ENCODE peak calls at places on chromosomes 16 and 17, in six cellular contexts. One of them, this sample, is unnamed.
A peak's percentile ranks its signal among the peaks of the same experiment; 100 is the strongest.

GRCh38 chr16:22787456-22788189 is 26.3 kb upstream of the HS3ST2 start:
- DNase-seq in left ventricle myocardium inferior: no peak
- DNase-seq in aorta: no peak
- DNase-seq in heart left ventricle: no peak
- DNase-seq in breast epithelium: no peak
- DNase-seq in IMR-90: peak; percentile 2
- DNase-seq in this sample: peak; percentile 74

GRCh38 chr16:55349867-55350266 is 25.9 kb downstream of the IRX6 start:
- DNase-seq in aorta: no peak
- DNase-seq in heart left ventricle: no peak
- DNase-seq in IMR-90: no peak
- DNase-seq in left ventricle myocardium inferior: no peak
- DNase-seq in breast epithelium: no peak
- DNase-seq in this sample: no peak

GRCh38 chr16:54587176-54587515 is 300.6 kb upstream of the IRX3 start:
- DNase-seq in breast epithelium: no peak
- DNase-seq in heart left ventricle: no peak
- DNase-seq in aorta: no peak
- DNase-seq in left ventricle myocardium inferior: no peak
- DNase-seq in IMR-90: no peak
- DNase-seq in this sample: no peak

GRCh38 chr16:73909529-73910035 is 387.0 kb upstream of the PSMD7 start:
- DNase-seq in breast epithelium: no peak
- DNase-seq in heart left ventricle: no peak
- DNase-seq in aorta: no peak
- DNase-seq in left ventricle myocardium inferior: no peak
- DNase-seq in IMR-90: no peak
- DNase-seq in this sample: no peak

GRCh38 chr16:75065149-75065807 is 51.3 kb downstream of the LDHD start:
- DNase-seq in IMR-90: no peak
- DNase-seq in aorta: no peak
- DNase-seq in breast epithelium: no peak
- DNase-seq in left ventricle myocardium inferior: no peak
- DNase-seq in heart left ventricle: no peak
- DNase-seq in this sample: no peak

GRCh38 chr17:685006-685405 is 29.6 kb downstream of the VPS53 start:
- DNase-seq in left ventricle myocardium inferior: no peak
- DNase-seq in aorta: no peak
- DNase-seq in heart left ventricle: no peak
- DNase-seq in breast epithelium: no peak
- DNase-seq in IMR-90: no peak
- DNase-seq in this sample: no peak

GRCh38 chr17:81577278-81578000 is 25.3 kb upstream of the FAAP100 start:
- DNase-seq in breast epithelium: no peak
- DNase-seq in left ventricle myocardium inferior: no peak
- DNase-seq in aorta: no peak
- DNase-seq in IMR-90: no peak
- DNase-seq in heart left ventricle: no peak
- DNase-seq in this sample: no peak

GRCh38 chr16:2177561-2177960 is 18.8 kb downstream of the CASKIN1 start:
- DNase-seq in breast epithelium: no peak
- DNase-seq in aorta: no peak
- DNase-seq in heart left ventricle: no peak
- DNase-seq in left ventricle myocardium inferior: no peak
- DNase-seq in IMR-90: no peak
- DNase-seq in this sample: no peak

GRCh38 chr17:60641810-60642220 is 35.8 kb upstream of the BCAS3 start:
- DNase-seq in left ventricle myocardium inferior: no peak
- DNase-seq in IMR-90: peak; percentile 85
- DNase-seq in breast epithelium: no peak
- DNase-seq in heart left ventricle: no peak
- DNase-seq in aorta: peak; percentile 52
- DNase-seq in this sample: peak; percentile 85

GRCh38 chr17:17818088-17818526 is 18.7 kb downstream of the SREBF1 start:
- DNase-seq in heart left ventricle: no peak
- DNase-seq in breast epithelium: no peak
- DNase-seq in aorta: no peak
- DNase-seq in IMR-90: peak; percentile 29
- DNase-seq in left ventricle myocardium inferior: no peak
- DNase-seq in this sample: peak; percentile 63

GRCh38 chr16:78686601-78687000 is 587.1 kb downstream of the WWOX start:
- DNase-seq in heart left ventricle: no peak
- DNase-seq in aorta: no peak
- DNase-seq in left ventricle myocardium inferior: no peak
- DNase-seq in breast epithelium: no peak
- DNase-seq in IMR-90: no peak
- DNase-seq in this sample: no peak

GRCh38 chr17:67700037-67700436 is 17.7 kb upstream of the NOL11 start:
- DNase-seq in left ventricle myocardium inferior: no peak
- DNase-seq in breast epithelium: no peak
- DNase-seq in heart left ventricle: no peak
- DNase-seq in aorta: no peak
- DNase-seq in IMR-90: no peak
- DNase-seq in this sample: no peak

GRCh38 chr16:72637306-72637705 is 410.6 kb downstream of the ZFHX3 start:
- DNase-seq in aorta: no peak
- DNase-seq in IMR-90: peak; percentile 77
- DNase-seq in breast epithelium: no peak
- DNase-seq in left ventricle myocardium inferior: no peak
- DNase-seq in heart left ventricle: no peak
- DNase-seq in this sample: no peak

GRCh38 chr17:5138616-5139453 is 23.0 kb downstream of the USP6 start:
- DNase-seq in left ventricle myocardium inferior: no peak
- DNase-seq in aorta: peak; percentile 59
- DNase-seq in heart left ventricle: no peak
- DNase-seq in IMR-90: no peak
- DNase-seq in breast epithelium: no peak
- DNase-seq in this sample: no peak

GRCh38 chr16:27226976-27227705 is 23.8 kb downstream of the KDM8 start:
- DNase-seq in aorta: peak; percentile 69
- DNase-seq in breast epithelium: no peak
- DNase-seq in left ventricle myocardium inferior: no peak
- DNase-seq in heart left ventricle: peak; percentile 43
- DNase-seq in IMR-90: no peak
- DNase-seq in this sample: no peak

GRCh38 chr16:29926675-29927522 is 873 bp upstream of the KCTD13 start:
- DNase-seq in heart left ventricle: no peak
- DNase-seq in breast epithelium: peak; percentile 47
- DNase-seq in left ventricle myocardium inferior: no peak
- DNase-seq in IMR-90: peak; percentile 23
- DNase-seq in aorta: peak; percentile 32
- DNase-seq in this sample: peak; percentile 20

GRCh38 chr16:1991135-1991551 is 1.4 kb downstream of the SYNGR3 start:
- DNase-seq in breast epithelium: no peak
- DNase-seq in heart left ventricle: no peak
- DNase-seq in aorta: no peak
- DNase-seq in IMR-90: no peak
- DNase-seq in left ventricle myocardium inferior: no peak
- DNase-seq in this sample: no peak

GRCh38 chr16:8966781-8967436 is 3.2 kb upstream of the USP7 start:
- DNase-seq in aorta: peak; percentile 24
- DNase-seq in breast epithelium: no peak
- DNase-seq in IMR-90: no peak
- DNase-seq in heart left ventricle: no peak
- DNase-seq in left ventricle myocardium inferior: no peak
- DNase-seq in this sample: no peak

GRCh38 chr16:55651841-55652824 is 3.7 kb upstream of the SLC6A2 start:
- DNase-seq in breast epithelium: no peak
- DNase-seq in aorta: no peak
- DNase-seq in IMR-90: no peak
- DNase-seq in heart left ventricle: no peak
- DNase-seq in left ventricle myocardium inferior: no peak
- DNase-seq in this sample: peak; percentile 99

GRCh38 chr17:8447816-8448215 is 12.1 kb downstream of the NDEL1 start:
- DNase-seq in breast epithelium: no peak
- DNase-seq in IMR-90: no peak
- DNase-seq in aorta: no peak
- DNase-seq in heart left ventricle: no peak
- DNase-seq in left ventricle myocardium inferior: no peak
- DNase-seq in this sample: no peak

GRCh38 chr17:43356999-43357398 is 41.8 kb upstream of the ARL4D start:
- DNase-seq in left ventricle myocardium inferior: no peak
- DNase-seq in IMR-90: peak; percentile 96
- DNase-seq in breast epithelium: no peak
- DNase-seq in heart left ventricle: no peak
- DNase-seq in aorta: no peak
- DNase-seq in this sample: no peak

GRCh38 chr17:5099271-5099670 is 12.4 kb downstream of the ZNF232 start:
- DNase-seq in aorta: no peak
- DNase-seq in breast epithelium: no peak
- DNase-seq in left ventricle myocardium inferior: no peak
- DNase-seq in IMR-90: no peak
- DNase-seq in heart left ventricle: no peak
- DNase-seq in this sample: no peak

GRCh38 chr17:42521036-42521435 is 15.0 kb upstream of the NAGLU start:
- DNase-seq in breast epithelium: no peak
- DNase-seq in IMR-90: no peak
- DNase-seq in heart left ventricle: no peak
- DNase-seq in left ventricle myocardium inferior: no peak
- DNase-seq in aorta: peak; percentile 68
- DNase-seq in this sample: no peak

GRCh38 chr16:1380195-1380594 is 28.5 kb downstream of the GNPTG start:
- DNase-seq in breast epithelium: no peak
- DNase-seq in heart left ventricle: no peak
- DNase-seq in left ventricle myocardium inferior: no peak
- DNase-seq in aorta: no peak
- DNase-seq in IMR-90: no peak
- DNase-seq in this sample: no peak

GRCh38 chr16:52469775-52470174 is 77.2 kb downstream of the TOX3 start:
- DNase-seq in IMR-90: no peak
- DNase-seq in left ventricle myocardium inferior: no peak
- DNase-seq in breast epithelium: no peak
- DNase-seq in aorta: no peak
- DNase-seq in heart left ventricle: no peak
- DNase-seq in this sample: no peak

GRCh38 chr16:8867483-8868271 is 1.1 kb downstream of the CARHSP1 start:
- DNase-seq in left ventricle myocardium inferior: peak; percentile 52
- DNase-seq in IMR-90: no peak
- DNase-seq in heart left ventricle: no peak
- DNase-seq in breast epithelium: no peak
- DNase-seq in aorta: peak; percentile 86
- DNase-seq in this sample: peak; percentile 59

GRCh38 chr17:56545056-56545455 is 48.4 kb upstream of the NOG start:
- DNase-seq in breast epithelium: no peak
- DNase-seq in left ventricle myocardium inferior: no peak
- DNase-seq in heart left ventricle: no peak
- DNase-seq in IMR-90: no peak
- DNase-seq in aorta: no peak
- DNase-seq in this sample: no peak

GRCh38 chr17:78923660-78924453 is 1.3 kb downstream of the TIMP2 start:
- DNase-seq in aorta: peak; percentile 88
- DNase-seq in heart left ventricle: peak; percentile 76
- DNase-seq in breast epithelium: peak; percentile 82
- DNase-seq in left ventricle myocardium inferior: peak; percentile 61
- DNase-seq in IMR-90: no peak
- DNase-seq in this sample: no peak

DNA sequence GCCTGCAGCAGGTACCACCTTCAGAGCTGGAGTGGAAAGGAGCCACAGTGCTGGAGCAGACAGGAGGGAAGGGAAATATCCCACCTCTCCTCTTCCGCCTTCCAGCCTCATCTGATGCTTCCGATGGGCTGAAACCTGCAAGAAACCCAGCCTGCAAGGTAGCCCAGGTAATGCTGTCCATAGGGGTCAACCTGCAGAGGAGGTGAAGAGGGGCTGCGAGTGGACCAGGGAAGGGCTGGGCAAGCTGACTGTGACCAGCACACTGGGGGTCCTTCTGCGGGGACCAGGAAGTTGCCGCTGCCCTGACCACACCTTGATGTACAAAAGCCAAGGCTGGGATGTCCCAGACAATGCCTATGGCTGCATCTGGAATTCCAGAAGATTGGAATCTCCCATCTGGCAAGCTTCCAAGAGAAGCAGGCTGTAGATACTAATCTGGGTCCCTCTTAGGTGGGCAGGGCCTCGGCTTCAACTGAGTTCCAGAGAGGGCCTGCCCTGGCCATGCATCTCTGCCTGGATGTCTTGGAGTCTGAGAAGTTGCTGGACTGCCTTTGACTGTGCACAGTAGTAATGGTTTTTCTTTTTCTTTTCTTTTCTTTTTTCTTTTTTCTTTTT is 5.8 kb downstream of the FOXL1 start:
- DNase-seq in left ventricle myocardium inferior: no peak
- DNase-seq in breast epithelium: no peak
- DNase-seq in aorta: no peak
- DNase-seq in IMR-90: no peak
- DNase-seq in heart left ventricle: no peak
- DNase-seq in this sample: no peak
- H3K4me1 ChIP-seq in left ventricle myocardium inferior: peaks cover 4% of the 10 kb centered on the region
- H3K4me1 ChIP-seq in breast epithelium: no peaks in the 10 kb centered on the region
- H3K4me1 ChIP-seq in aorta: peaks cover 8% of the 10 kb centered on the region
- H3K4me1 ChIP-seq in IMR-90: peaks cover 31% of the 10 kb centered on the region
- H3K4me1 ChIP-seq in heart left ventricle: peaks cover 18% of the 10 kb centered on the region
- H3K4me1 ChIP-seq in this sample: no peaks in the 10 kb centered on the region

GRCh38 chr16:15658149-15658548 is 8.1 kb downstream of the NDE1 start:
- DNase-seq in left ventricle myocardium inferior: no peak
- DNase-seq in aorta: no peak
- DNase-seq in heart left ventricle: no peak
- DNase-seq in breast epithelium: no peak
- DNase-seq in IMR-90: no peak
- DNase-seq in this sample: no peak
- H3K4me1 ChIP-seq in left ventricle myocardium inferior: peaks cover 48% of the 10 kb centered on the region
- H3K4me1 ChIP-seq in aorta: no peaks in the 10 kb centered on the region
- H3K4me1 ChIP-seq in heart left ventricle: peaks cover 24% of the 10 kb centered on the region
- H3K4me1 ChIP-seq in breast epithelium: no peaks in the 10 kb centered on the region
- H3K4me1 ChIP-seq in IMR-90: peaks cover 4% of the 10 kb centered on the region
- H3K4me1 ChIP-seq in this sample: no peaks in the 10 kb centered on the region

GRCh38 chr17:73261952-73262675 is 434 bp upstream of the CPSF4L start:
- DNase-seq in left ventricle myocardium inferior: no peak
- DNase-seq in heart left ventricle: no peak
- DNase-seq in breast epithelium: peak; percentile 77
- DNase-seq in aorta: peak; percentile 35
- DNase-seq in IMR-90: no peak
- DNase-seq in this sample: no peak
- H3K4me1 ChIP-seq in left ventricle myocardium inferior: peaks cover 10% of the 10 kb centered on the region
- H3K4me1 ChIP-seq in heart left ventricle: no peaks in the 10 kb centered on the region
- H3K4me1 ChIP-seq in breast epithelium: peaks cover 4% of the 10 kb centered on the region
- H3K4me1 ChIP-seq in aorta: no peaks in the 10 kb centered on the region
- H3K4me1 ChIP-seq in IMR-90: no peaks in the 10 kb centered on the region
- H3K4me1 ChIP-seq in this sample: no peaks in the 10 kb centered on the region

GRCh38 chr17:39639043-39639442 is 2.1 kb downstream of the STARD3 start:
- DNase-seq in IMR-90: no peak
- DNase-seq in breast epithelium: no peak
- DNase-seq in left ventricle myocardium inferior: no peak
- DNase-seq in heart left ventricle: no peak
- DNase-seq in aorta: no peak
- DNase-seq in this sample: no peak
- H3K4me1 ChIP-seq in IMR-90: peaks cover 28% of the 10 kb centered on the region
- H3K4me1 ChIP-seq in breast epithelium: peaks cover 17% of the 10 kb centered on the region
- H3K4me1 ChIP-seq in left ventricle myocardium inferior: peaks cover 84% of the 10 kb centered on the region
- H3K4me1 ChIP-seq in heart left ventricle: peaks cover 64% of the 10 kb centered on the region
- H3K4me1 ChIP-seq in aorta: no peaks in the 10 kb centered on the region
- H3K4me1 ChIP-seq in this sample: no peaks in the 10 kb centered on the region

DNA sequence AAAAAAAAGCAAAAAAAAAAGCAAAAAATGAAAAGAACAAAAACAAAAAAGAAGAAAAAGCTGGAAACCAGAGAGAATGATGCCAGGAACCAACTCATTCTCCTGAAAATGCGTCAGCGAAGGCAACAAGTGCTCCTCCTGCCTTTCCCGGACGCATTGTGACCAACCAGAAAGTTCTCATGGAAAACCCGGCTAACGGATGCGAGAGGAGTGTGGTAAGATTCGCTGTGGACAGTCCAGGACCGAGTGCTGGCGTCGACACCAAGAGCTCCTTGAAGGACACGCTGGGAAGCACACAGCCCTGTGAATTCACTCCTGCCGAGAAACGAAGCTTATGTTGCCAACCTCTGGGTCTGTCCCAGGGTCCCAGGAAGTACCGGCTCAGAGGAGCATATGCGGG is 43.4 kb downstream of the METRNL start:
- DNase-seq in left ventricle myocardium inferior: no peak
- DNase-seq in IMR-90: no peak
- DNase-seq in breast epithelium: peak; percentile 20
- DNase-seq in heart left ventricle: no peak
- DNase-seq in aorta: peak; percentile 57
- DNase-seq in this sample: no peak
- H3K4me1 ChIP-seq in left ventricle myocardium inferior: peaks cover 14% of the 10 kb centered on the region
- H3K4me1 ChIP-seq in IMR-90: no peaks in the 10 kb centered on the region
- H3K4me1 ChIP-seq in breast epithelium: peaks cover 8% of the 10 kb centered on the region
- H3K4me1 ChIP-seq in heart left ventricle: peaks cover 7% of the 10 kb centered on the region
- H3K4me1 ChIP-seq in aorta: no peaks in the 10 kb centered on the region
- H3K4me1 ChIP-seq in this sample: no peaks in the 10 kb centered on the region

This sample was measured in BE2C.